ENCODE peak calls at places on chromosomes 5 and 9, in eight cellular contexts. J, F, P, I, E, B, S and Q are unnamed samples.

GRCh38 chr9:28365736-28366135 is 792.5 kb upstream of the C9orf72 start:
- DNase-seq in B (no peak), E (no peak), J (no peak), I (peak), F (no peak), P (peak), S (no peak), Q (no peak)

GRCh38 chr9:131853434-131853833 is 113.6 kb upstream of the RAPGEF1 start:
- DNase-seq in P (no peak), J (no peak), B (no peak), E (no peak), F (no peak), I (no peak), S (no peak), Q (no peak)

GRCh38 chr9:84750152-84750865 is 80.8 kb downstream of the NTRK2 start:
- DNase-seq in F (no peak), B (no peak), P (no peak), E (no peak), I (no peak), S (peak), J (peak), Q (no peak)

GRCh38 chr9:131798166-131798565 is 58.3 kb upstream of the RAPGEF1 start:
- DNase-seq in S (no peak), J (no peak), P (no peak), I (no peak), F (no peak), E (no peak), B (no peak), Q (no peak)

GRCh38 chr5:64458948-64459347 is 46.9 kb upstream of the RGS7BP start:
- DNase-seq in P (no peak), S (no peak), E (no peak), B (no peak), I (no peak), J (no peak), F (no peak), Q (no peak)

GRCh38 chr5:103041071-103041676 is 78.8 kb downstream of the GIN1 start:
- DNase-seq in P (no peak), E (no peak), F (peak), I (no peak), B (no peak), S (no peak), J (peak), Q (peak)

GRCh38 chr5:134784241-134784920 is 25.8 kb downstream of the DDX46 start:
- DNase-seq in S (no peak), F (no peak), I (no peak), J (no peak), B (no peak), P (no peak), E (no peak), Q (peak)

GRCh38 chr5:75055727-75056144 is 3.4 kb upstream of the GCNT4 start:
- DNase-seq in I (peak), B (no peak), S (no peak), J (no peak), P (peak), F (peak), E (no peak), Q (no peak)

GRCh38 chr9:35729700-35730485 is 2.1 kb downstream of the TLN1 start:
- DNase-seq in S (peak), E (no peak), I (peak), B (peak), P (peak), F (peak), J (peak), Q (peak)

GRCh38 chr5:132000677-132001453 is 10.6 kb downstream of the ACSL6 start:
- DNase-seq in I (no peak), J (peak), P (no peak), F (no peak), E (no peak), S (no peak), B (no peak), Q (no peak)

GRCh38 chr5:116272281-116272941 is 187.6 kb downstream of the COMMD10 start:
- DNase-seq in B (no peak), J (no peak), E (no peak), F (peak), P (peak), I (no peak), S (no peak), Q (no peak)

GRCh38 chr9:134607971-134608370 is 33.6 kb upstream of the COL5A1 start:
- DNase-seq in B (no peak), I (no peak), F (peak), J (no peak), E (no peak), S (no peak), P (no peak), Q (no peak)

GRCh38 chr5:31193591-31194457 is at the start of gene CDH6:
- DNase-seq in S (no peak), E (peak), J (no peak), F (peak), B (no peak), P (peak), I (peak), Q (no peak)

GRCh38 chr9:88481933-88482332 is 53.0 kb upstream of the NXNL2 start:
- DNase-seq in I (no peak), B (no peak), F (no peak), S (no peak), P (no peak), J (no peak), E (no peak), Q (no peak)

GRCh38 chr5:172075655-172076054 is 69.2 kb upstream of the FBXW11 start:
- DNase-seq in J (no peak), E (no peak), F (no peak), S (no peak), P (no peak), I (no peak), B (no peak), Q (no peak)

GRCh38 chr9:88056876-88057275 is 81.4 kb downstream of the SPATA31C2 start:
- DNase-seq in F (no peak), I (peak), S (peak), P (peak), B (no peak), J (no peak), E (no peak), Q (no peak)